ENCODE peak calls at places on chromosomes 3 and 15, in eight cellular contexts. I is foreskin keratinocyte, M is heart right ventricle, X is endothelial cell of umbilical vein, Q is heart left ventricle, V is A549, C is colonic mucosa, J is psoas muscle. R is an unnamed sample.

GRCh38 chr3:64344721-64345207 is 119.5 kb upstream of the PRICKLE2 start:
- DNase-seq in I (peak; percentile 75), M (no peak), X (no peak), Q (no peak), V (peak; percentile 39), C (no peak), J (no peak), R (no peak)

GRCh38 chr3:23202921-23203650 is at the start of gene UBE2E2:
- DNase-seq in I (peak; percentile 11), M (peak; percentile 78), X (peak; percentile 66), Q (peak; percentile 84), V (peak; percentile 69), C (peak; percentile 52), J (peak; percentile 92), R (peak; percentile 13)

GRCh38 chr3:193660698-193661400 is 67.8 kb downstream of the OPA1 start:
- DNase-seq in I (no peak), M (no peak), X (no peak), Q (no peak), V (no peak), C (no peak), J (no peak), R (no peak)

GRCh38 chr3:189563841-189564563 is 67.2 kb upstream of the TP63 start:
- DNase-seq in I (peak; percentile 100), M (no peak), X (no peak), Q (no peak), V (peak; percentile 29), C (no peak), J (no peak), R (no peak)

GRCh38 chr15:90013503-90013937 is 12.4 kb downstream of the ZNF710 start:
- DNase-seq in I (no peak), M (no peak), X (no peak), Q (no peak), V (no peak), C (no peak), J (no peak), R (no peak)

GRCh38 chr3:141441381-141442365 is 45.2 kb upstream of the RASA2 start:
- DNase-seq in I (peak; percentile 49), M (peak; percentile 62), X (peak; percentile 85), Q (peak; percentile 74), V (peak; percentile 66), C (peak; percentile 83), J (peak; percentile 75), R (no peak)

GRCh38 chr3:186930639-186931486 is 537 bp downstream of the ST6GAL1 start:
- DNase-seq in I (peak; percentile 47), M (peak; percentile 79), X (peak; percentile 81), Q (peak; percentile 88), V (peak; percentile 39), C (peak; percentile 71), J (peak; percentile 82), R (peak; percentile 43)

GRCh38 chr3:110391045-110391444 is 680.6 kb upstream of the NECTIN3 start:
- DNase-seq in I (no peak), M (no peak), X (no peak), Q (no peak), V (no peak), C (no peak), J (no peak), R (no peak)

GRCh38 chr15:80749589-80749988 is 29.6 kb upstream of the CEMIP start:
- DNase-seq in I (peak; percentile 57), M (no peak), X (no peak), Q (no peak), V (peak; percentile 79), C (no peak), J (no peak), R (no peak)

GRCh38 chr3:65597225-65597951 is 441.3 kb downstream of the MAGI1 start:
- DNase-seq in I (no peak), M (peak; percentile 17), X (peak; percentile 12), Q (peak; percentile 39), V (no peak), C (peak; percentile 24), J (peak; percentile 48), R (no peak)

GRCh38 chr3:12943124-12944021 is 102.0 kb upstream of the RPL32 start:
- DNase-seq in I (no peak), M (peak; percentile 61), X (no peak), Q (peak; percentile 72), V (no peak), C (no peak), J (peak; percentile 74), R (no peak)

GRCh38 chr3:39254806-39255449 is 24.9 kb downstream of the CX3CR1 start:
- DNase-seq in I (peak; percentile 50), M (no peak), X (no peak), Q (no peak), V (no peak), C (no peak), J (no peak), R (no peak)

GRCh38 chr15:31341036-31341435 is 14.4 kb downstream of the KLF13 start:
- DNase-seq in I (no peak), M (no peak), X (no peak), Q (no peak), V (no peak), C (no peak), J (no peak), R (no peak)

GRCh38 chr15:31339558-31339895 is 12.9 kb downstream of the KLF13 start:
- DNase-seq in I (no peak), M (no peak), X (no peak), Q (no peak), V (no peak), C (no peak), J (no peak), R (no peak)

GRCh38 chr15:31340047-31340446 is 13.4 kb downstream of the KLF13 start:
- DNase-seq in I (no peak), M (no peak), X (no peak), Q (no peak), V (no peak), C (no peak), J (no peak), R (no peak)

GRCh38 chr15:31341501-31342195 is 15.0 kb downstream of the KLF13 start:
- DNase-seq in I (no peak), M (no peak), X (no peak), Q (no peak), V (no peak), C (no peak), J (no peak), R (no peak)

DNA sequence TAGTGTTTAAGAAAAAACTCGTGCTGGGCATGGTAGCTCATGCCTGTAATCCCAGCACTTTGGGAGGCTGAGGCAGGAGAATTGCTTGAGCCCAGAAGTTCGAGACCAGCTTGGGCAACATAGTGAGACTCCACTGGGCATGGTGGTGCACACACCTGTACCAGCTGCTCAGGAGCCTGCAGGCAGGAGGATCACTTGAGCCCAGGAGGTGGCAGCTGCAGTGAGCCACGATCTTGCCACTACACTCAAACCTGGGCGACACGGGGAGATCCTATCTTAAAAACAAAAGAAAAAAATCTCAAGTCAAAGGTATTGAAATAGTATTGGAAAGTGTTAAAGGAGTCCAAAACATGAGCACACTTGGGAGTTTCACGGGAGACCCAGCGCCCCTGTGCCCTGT is 14.0 kb downstream of the KLF13 start:
- DNase-seq in I (no peak), M (no peak), X (no peak), Q (no peak), V (no peak), C (no peak), J (no peak), R (no peak)
- H3K27ac ChIP-seq in I (no peak overlapping the region), M (no peak overlapping the region), X (no peak overlapping the region), Q (no peak overlapping the region), V (no peak overlapping the region), C (no peak overlapping the region), J (no peak overlapping the region), R (no peak overlapping the region)

DNA sequence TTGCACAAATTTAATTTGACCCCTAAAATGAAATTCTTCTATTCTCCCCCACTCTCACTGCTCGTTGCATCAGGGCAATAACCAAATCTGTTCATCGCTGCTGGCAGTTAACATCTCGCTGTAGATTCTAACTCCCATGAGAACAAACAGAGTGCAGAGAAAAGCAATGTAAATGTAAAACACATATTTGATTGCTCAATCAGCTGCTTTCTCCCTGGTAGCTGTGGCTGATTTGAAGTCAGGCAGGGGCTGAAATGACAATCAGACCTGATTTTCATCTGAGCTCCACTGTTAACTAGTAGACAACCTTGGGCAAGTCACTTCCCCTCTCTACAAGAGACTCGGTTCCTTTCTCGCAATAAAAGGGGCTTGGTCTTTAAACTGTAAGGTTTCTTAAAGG is 119.8 kb upstream of the CPNE4 start:
- DNase-seq in I (no peak), M (no peak), X (no peak), Q (no peak), V (no peak), C (no peak), J (no peak), R (no peak)
- H3K4me1 ChIP-seq in I (no peaks in the 10 kb centered on the region), M (no peaks in the 10 kb centered on the region), X (no peaks in the 10 kb centered on the region), Q (no peaks in the 10 kb centered on the region), V (no peaks in the 10 kb centered on the region), C (no peaks in the 10 kb centered on the region), J (no peaks in the 10 kb centered on the region), R (no peaks in the 10 kb centered on the region)

DNA sequence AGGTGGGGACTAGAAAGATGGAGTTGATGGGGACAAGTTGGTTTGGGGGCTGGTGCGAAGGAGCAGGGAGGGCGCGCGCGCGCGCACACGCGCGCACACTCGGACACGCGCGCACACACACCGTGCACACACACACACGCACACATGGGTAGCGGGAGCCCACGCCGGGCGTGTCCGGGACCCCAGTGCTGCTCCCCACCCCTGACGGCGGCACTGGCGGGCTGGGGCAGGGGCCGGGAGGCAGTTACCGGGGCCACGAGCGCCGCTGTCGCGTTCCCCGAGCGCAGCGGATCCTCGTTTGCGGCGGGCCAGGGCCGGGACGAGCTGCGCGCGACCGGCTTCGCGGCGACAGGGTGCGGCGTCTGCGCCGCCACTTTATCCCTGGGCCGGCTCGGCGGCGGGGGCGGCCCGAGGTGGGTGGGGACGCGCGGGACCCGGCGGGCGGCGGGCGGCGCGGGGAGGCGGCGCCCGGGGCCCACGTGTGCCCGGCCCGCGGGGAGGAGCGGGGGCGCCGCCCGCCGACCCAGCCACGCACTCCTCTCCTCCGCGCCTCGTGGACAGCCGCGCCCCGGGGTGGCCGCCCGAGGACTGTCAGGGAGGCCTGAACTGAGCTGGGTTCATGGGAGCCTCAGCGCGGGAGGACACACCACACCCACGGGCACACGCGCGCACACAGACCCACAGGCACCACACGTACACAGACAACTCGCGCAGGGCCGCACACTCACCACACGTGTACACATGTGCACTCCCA is 698 bp upstream of the MGLL start:
- DNase-seq in I (no peak), M (peak; percentile 77), X (no peak), Q (peak; percentile 80), V (peak; percentile 50), C (peak; percentile 64), J (peak; percentile 88), R (no peak)
- TF ChIP-seq CTCF in I (peak; percentile 32), M (peak; percentile 57), X (no peak), Q (peak; percentile 42), V (peak; percentile 15), C (peak; percentile 22), J (peak; percentile 38), R (peak; percentile 33)

GRCh38 chr3:9276761-9277370 is 27.4 kb upstream of the SRGAP3 start:
- DNase-seq in I (peak; percentile 69), M (no peak), X (no peak), Q (no peak), V (no peak), C (no peak), J (no peak), R (no peak)

GRCh38 chr3:9278085-9278484 is 28.6 kb upstream of the SRGAP3 start:
- DNase-seq in I (no peak), M (no peak), X (no peak), Q (no peak), V (no peak), C (no peak), J (no peak), R (no peak)

GRCh38 chr3:9280477-9281219 is 31.2 kb upstream of the SRGAP3 start:
- DNase-seq in I (no peak), M (no peak), X (no peak), Q (no peak), V (no peak), C (no peak), J (no peak), R (no peak)

GRCh38 chr3:9278498-9278897 is 29.1 kb upstream of the SRGAP3 start:
- DNase-seq in I (no peak), M (no peak), X (no peak), Q (no peak), V (no peak), C (no peak), J (no peak), R (no peak)

GRCh38 chr3:9279959-9280358 is 30.5 kb upstream of the SRGAP3 start:
- DNase-seq in I (peak; percentile 24), M (no peak), X (no peak), Q (no peak), V (peak; percentile 8), C (no peak), J (no peak), R (no peak)
- H3K27ac ChIP-seq in I (no peak overlapping the region), M (no peak overlapping the region), X (no peak overlapping the region), Q (no peak overlapping the region), V (no peak overlapping the region), C (no peak overlapping the region), J (no peak overlapping the region), R (no peak overlapping the region)